ENCODE peak calls at places on chromosomes 5 and 9, in six cellular contexts. Q is AG10803, Y is mucosa of descending colon, M is A549, C is IMR-90, O is heart right ventricle. B is an unnamed sample.

GRCh38 chr9:81724242-81724889 is 35.0 kb upstream of the TLE1 start:
- DNase-seq in O (peak), Y (no peak), Q (no peak), C (peak), M (no peak), B (peak)

GRCh38 chr5:160064441-160064840 is 54.8 kb downstream of the PWWP2A start:
- DNase-seq in O (peak), M (no peak), Y (peak), Q (no peak), C (no peak), B (no peak)

GRCh38 chr5:124053340-124053739 is 541.4 kb downstream of the CSNK1G3 start:
- DNase-seq in Q (no peak), C (no peak), O (no peak), M (no peak), Y (no peak), B (no peak)

GRCh38 chr5:153445875-153446567 is 44.4 kb upstream of the GRIA1 start:
- DNase-seq in C (no peak), M (no peak), O (peak), Y (no peak), Q (peak), B (peak)

GRCh38 chr5:157714480-157714879 is 16.7 kb upstream of the THG1L start:
- DNase-seq in M (no peak), Y (no peak), C (no peak), O (no peak), Q (no peak), B (no peak)

GRCh38 chr5:57650360-57651069 is 167.9 kb upstream of the ACTBL2 start:
- DNase-seq in C (peak), Y (no peak), M (peak), Q (peak), O (no peak), B (peak)

GRCh38 chr5:9405196-9405754 is 140.6 kb downstream of the SEMA5A start:
- DNase-seq in O (no peak), C (no peak), Y (no peak), M (no peak), Q (no peak), B (no peak)

GRCh38 chr9:124054671-124055212 is 43.2 kb downstream of the LHX2 start:
- DNase-seq in O (no peak), M (no peak), Y (no peak), C (peak), Q (peak), B (peak)

GRCh38 chr9:107224252-107224651 is 58.8 kb upstream of the RAD23B start:
- DNase-seq in Q (no peak), M (no peak), Y (no peak), O (no peak), C (no peak), B (no peak)

GRCh38 chr9:131545003-131545785 is at the start of gene PRRT1B:
- DNase-seq in C (no peak), O (no peak), M (peak), Y (peak), Q (no peak), B (no peak)

GRCh38 chr9:120655005-120655622 is 59.2 kb downstream of the MEGF9 start:
- DNase-seq in Q (no peak), M (no peak), O (no peak), Y (no peak), C (peak), B (peak)

GRCh38 chr9:21119093-21119770 is 22.4 kb downstream of the IFNW1 start:
- DNase-seq in M (no peak), Q (no peak), C (no peak), O (no peak), Y (no peak), B (peak)

GRCh38 chr5:171990713-171991015 is 15.8 kb downstream of the FBXW11 start:
- DNase-seq in Y (no peak), O (no peak), C (no peak), Q (no peak), M (no peak), B (no peak)

GRCh38 chr5:54062958-54063357 is 247.4 kb downstream of the ARL15 start:
- DNase-seq in O (no peak), C (peak), Y (no peak), M (no peak), Q (peak), B (peak)

DNA sequence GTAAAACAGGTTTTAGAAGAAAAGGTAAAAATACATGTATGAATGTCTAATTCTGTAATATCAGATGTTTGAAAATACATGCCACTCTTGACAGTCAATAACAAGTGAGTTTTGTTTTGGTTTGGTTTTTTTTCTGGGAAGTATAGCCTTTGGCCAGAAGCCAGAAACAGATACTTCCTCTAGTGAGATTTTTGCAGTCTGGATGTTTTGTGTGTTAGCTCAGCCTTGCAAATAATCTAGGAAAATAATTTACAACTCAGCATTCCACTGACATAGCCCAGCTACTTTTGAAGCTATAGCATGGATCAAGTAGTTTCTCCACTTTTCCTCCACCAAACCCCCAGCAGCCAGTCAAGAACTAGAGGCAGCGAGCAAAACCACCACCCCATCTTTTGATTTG is 56.7 kb downstream of the SLC1A1 start:
- DNase-seq in O (no peak), Y (no peak), C (peak), Q (peak), M (no peak), B (peak)
- TF ChIP-seq CTCF in O (no peak), Y (no peak), C (no peak), Q (no peak), M (no peak), B (no peak)

DNA sequence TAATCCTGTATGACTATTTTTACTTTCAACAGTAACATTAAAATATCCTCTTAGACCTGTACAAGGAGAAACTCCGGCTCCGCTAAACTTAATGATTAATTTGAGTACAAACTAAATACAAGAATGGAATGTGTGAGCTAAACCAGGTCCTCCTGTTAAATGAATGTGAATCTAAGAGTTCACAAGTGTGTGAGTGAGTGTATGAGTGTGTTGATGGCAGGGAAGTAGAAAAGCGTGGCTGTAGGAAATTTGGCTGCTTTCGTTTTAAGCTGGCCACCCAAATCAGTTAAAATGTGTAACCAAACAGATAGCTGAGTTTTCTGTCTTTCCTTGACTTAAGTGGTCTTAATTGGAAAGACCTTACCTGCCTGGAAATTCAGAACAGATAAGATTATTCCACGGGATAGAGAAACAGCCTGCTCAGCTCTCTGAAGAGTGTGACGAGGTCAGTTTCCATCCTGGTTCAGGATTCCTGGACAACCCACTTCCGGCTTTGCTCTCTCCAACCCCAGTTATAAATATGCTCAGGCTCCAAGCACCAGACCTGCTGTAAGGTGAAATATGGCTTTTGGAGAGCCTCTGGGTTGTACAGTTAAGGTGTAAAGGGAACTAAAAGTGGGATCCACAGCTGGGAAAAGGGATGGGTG is 908.6 kb upstream of the EDIL3 start:
- DNase-seq in M (no peak), O (no peak), Q (no peak), C (peak), Y (no peak), B (peak)
- H3K4me3 ChIP-seq in M (peak), O (peak), Q (no peak), C (peak), Y (no peak), B (peak)

DNA sequence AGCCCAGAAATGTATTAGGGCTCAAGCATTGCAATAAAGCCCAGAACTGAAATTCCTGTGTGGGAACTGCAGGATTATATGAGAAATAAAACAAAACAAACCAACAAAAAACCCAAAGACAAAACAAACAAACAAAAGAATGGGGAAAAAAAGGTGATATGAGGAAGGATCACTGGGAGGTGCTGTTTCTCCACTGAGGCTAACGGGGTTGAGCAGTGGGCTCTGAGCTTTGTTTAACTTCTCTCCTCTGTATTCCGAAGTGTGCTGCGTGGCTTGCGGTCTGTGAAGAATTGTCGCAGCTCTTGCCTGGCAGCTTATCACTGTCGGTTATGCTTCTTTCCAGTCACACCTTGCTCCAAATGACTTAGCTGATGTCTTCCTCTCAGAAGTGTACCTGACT is 106.3 kb downstream of the TENT4A start:
- DNase-seq in M (no peak), C (no peak), Y (no peak), O (no peak), Q (no peak), B (no peak)
- TF ChIP-seq CTCF in M (no peak), C (no peak), Y (no peak), O (no peak), Q (no peak), B (no peak)

GRCh38 chr5:113446358-113446927 is 11.7 kb upstream of the TSSK1B start:
- DNase-seq in C (no peak), Q (no peak), M (no peak), Y (no peak), O (no peak), B (no peak)

GRCh38 chr5:113450366-113451328 is 15.9 kb upstream of the TSSK1B start:
- DNase-seq in C (peak), Q (no peak), M (no peak), Y (no peak), O (no peak), B (peak)

GRCh38 chr5:113451797-113452196 is 17.0 kb upstream of the TSSK1B start:
- DNase-seq in M (no peak), O (no peak), C (no peak), Q (peak), Y (no peak), B (peak)

GRCh38 chr5:113448224-113448623 is 13.4 kb upstream of the TSSK1B start:
- DNase-seq in Y (no peak), O (no peak), M (no peak), C (no peak), Q (no peak), B (no peak)

GRCh38 chr5:113447651-113448050 is 12.9 kb upstream of the TSSK1B start:
- DNase-seq in C (no peak), O (no peak), M (peak), Y (no peak), Q (peak), B (peak)
- H3K4me3 ChIP-seq in C (no peak), O (no peak), M (no peak), Y (no peak), Q (no peak), B (no peak)

DNA sequence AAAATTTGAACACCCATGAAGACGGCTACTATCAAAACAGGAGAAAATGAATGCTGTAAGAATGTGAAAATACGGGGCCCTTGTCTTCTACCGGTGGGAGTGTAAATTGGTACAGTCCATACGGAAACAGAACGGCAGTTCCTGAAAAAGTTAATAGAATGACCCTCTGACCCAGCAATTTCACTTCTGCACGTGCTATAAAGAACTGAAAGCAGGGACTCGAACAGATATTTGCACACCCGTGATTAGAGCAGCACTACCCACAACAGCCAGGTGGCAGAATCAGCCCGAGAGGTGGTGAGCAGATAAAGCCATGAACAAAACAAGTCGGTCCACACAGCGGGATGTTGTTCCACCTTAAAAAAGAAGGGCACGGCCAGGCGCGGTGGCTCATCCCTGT is 22.6 kb upstream of the SLC12A7 start:
- DNase-seq in Y (no peak), C (no peak), Q (no peak), O (no peak), M (no peak), B (no peak)
- TF ChIP-seq CTCF in Y (no peak), C (no peak), Q (no peak), O (no peak), M (no peak), B (no peak)

GRCh38 chr5:27473300-27474053 is 435.1 kb upstream of the CDH9 start:
- DNase-seq in O (no peak), Y (no peak), Q (no peak), M (peak), C (no peak), B (no peak)
- H3K4me3 ChIP-seq in O (no peak), Y (no peak), Q (peak), M (peak), C (peak), B (no peak)

GRCh38 chr5:150213530-150213929 is 23.7 kb downstream of the SLC6A7 start:
- DNase-seq in Q (peak), M (no peak), C (peak), Y (no peak), O (no peak), B (peak)

GRCh38 chr5:150210644-150211043 is 20.8 kb downstream of the SLC6A7 start:
- DNase-seq in C (no peak), Y (no peak), Q (no peak), O (no peak), M (no peak), B (no peak)

GRCh38 chr5:150209020-150209635 is 19.3 kb downstream of the SLC6A7 start:
- DNase-seq in C (peak), Q (peak), Y (peak), M (no peak), O (no peak), B (peak)

GRCh38 chr5:150214289-150214688 is 24.4 kb downstream of the SLC6A7 start:
- DNase-seq in Y (no peak), C (peak), O (peak), M (no peak), Q (peak), B (no peak)

DNA sequence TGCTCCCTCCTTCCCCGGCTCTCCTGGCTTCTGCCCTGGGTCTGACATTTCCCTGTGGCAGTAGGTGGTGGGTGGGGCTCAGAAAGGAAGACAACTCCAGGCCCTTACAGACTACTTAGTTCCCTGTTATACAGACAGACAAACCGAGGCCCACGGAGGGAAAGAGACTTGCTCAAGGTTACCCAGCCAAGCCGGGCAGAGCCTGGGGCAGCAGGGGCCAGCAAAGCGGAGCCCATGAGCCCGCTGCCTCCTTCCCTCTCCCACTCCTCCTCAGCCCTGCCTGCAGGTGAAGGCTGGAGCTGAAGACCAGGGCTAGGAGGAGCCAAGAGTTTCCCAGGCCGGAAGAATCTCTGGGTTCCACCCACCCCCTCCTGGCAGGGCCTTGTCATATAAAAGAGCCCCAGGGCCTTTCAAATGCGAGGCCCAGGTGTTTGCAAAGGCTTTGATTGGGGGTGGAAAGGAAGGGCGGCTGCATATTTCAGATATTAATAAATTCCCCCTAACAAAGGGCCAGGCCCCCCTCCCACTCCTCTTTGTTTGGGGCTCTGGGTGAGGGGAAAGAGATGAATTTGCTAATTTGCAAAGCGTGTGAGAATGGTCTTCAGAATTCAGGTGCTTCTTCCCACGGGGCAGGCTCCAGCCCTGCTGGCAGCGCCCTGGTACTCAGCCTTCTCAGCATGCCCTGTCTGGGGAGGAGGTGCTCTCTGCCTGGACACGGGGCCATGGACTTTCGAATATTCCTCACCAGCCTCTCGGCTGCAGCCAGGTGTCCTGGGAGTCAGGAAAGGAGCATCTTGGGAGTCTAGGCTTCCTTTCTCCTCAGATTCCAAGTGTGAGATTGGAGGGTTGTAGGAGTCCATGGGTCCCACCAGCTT is 21.5 kb downstream of the SLC6A7 start:
- DNase-seq in Y (peak), O (no peak), M (no peak), C (no peak), Q (no peak), B (no peak)
- TF ChIP-seq CTCF in Y (no peak), O (no peak), M (no peak), C (no peak), Q (no peak), B (no peak)

DNA sequence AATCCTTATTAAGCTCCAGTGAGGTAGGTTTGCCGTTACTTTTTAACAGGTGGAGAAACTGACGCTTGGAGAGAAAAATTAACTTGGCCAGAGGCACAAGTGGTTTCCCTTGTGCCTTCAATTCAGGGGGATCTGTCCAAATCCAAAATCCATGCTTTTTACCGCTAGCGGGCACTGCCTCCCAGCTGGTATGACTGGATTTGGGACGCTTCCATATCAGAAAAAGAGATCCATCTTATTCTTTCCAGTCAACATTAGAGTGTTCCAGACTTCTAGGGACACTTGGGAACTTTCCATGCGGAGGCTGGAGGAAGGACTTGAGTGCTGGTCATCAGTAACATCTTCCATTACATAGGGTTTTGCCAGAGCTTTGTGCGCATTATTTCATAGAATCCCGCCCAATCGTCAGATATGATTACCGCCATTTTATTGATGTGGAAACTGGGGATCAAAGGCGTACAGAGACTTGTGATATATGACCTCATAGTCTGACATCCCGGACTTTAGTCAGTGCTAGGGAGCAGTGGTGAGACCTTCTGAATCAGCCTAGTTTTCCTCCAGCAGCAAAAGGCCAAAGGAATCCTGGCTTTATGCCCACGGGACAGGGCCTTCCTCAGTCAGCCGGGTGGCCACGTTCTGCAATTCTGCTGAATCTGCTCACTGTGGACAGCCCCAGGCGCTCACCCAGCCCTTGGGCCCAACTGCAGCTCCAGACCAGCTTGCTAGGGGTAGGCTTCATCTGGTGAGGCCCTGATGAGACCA is 1.1 kb upstream of the GNPDA1 start:
- DNase-seq in C (peak), Q (peak), M (no peak), O (peak), Y (peak), B (peak)
- H3K4me3 ChIP-seq in C (no peak), Q (no peak), M (no peak), O (no peak), Y (no peak), B (no peak)